ENCODE peak calls at places on chromosomes 5 and 9, in ten cellular contexts. One of them, this sample, is unnamed. For H3K27me3 and H3K36me3, the result is how much of the 10 kb centered on the place peaks cover.

GRCh38 chr9:29830815-29831214 is 2257.5 kb upstream of the C9orf72 start:
- DNase-seq in uterus: no peak
- DNase-seq in suprapubic skin: no peak
- DNase-seq in HCT116: peak
- DNase-seq in esophagus squamous epithelium: no peak
- DNase-seq in GM06990: no peak
- DNase-seq in Peyer's patch: no peak
- DNase-seq in stomach: no peak
- DNase-seq in left ventricle myocardium inferior: no peak
- DNase-seq in keratinocyte: no peak
- DNase-seq in this sample: no peak

GRCh38 chr9:35338561-35339274 is 151.2 kb upstream of the RUSC2 start:
- DNase-seq in uterus: no peak
- DNase-seq in suprapubic skin: no peak
- DNase-seq in HCT116: no peak
- DNase-seq in esophagus squamous epithelium: no peak
- DNase-seq in GM06990: no peak
- DNase-seq in Peyer's patch: no peak
- DNase-seq in stomach: peak
- DNase-seq in left ventricle myocardium inferior: no peak
- DNase-seq in keratinocyte: no peak
- DNase-seq in this sample: no peak

GRCh38 chr5:77326986-77327734 is 116.7 kb downstream of the PDE8B start:
- DNase-seq in uterus: no peak
- DNase-seq in suprapubic skin: no peak
- DNase-seq in HCT116: no peak
- DNase-seq in esophagus squamous epithelium: no peak
- DNase-seq in GM06990: no peak
- DNase-seq in Peyer's patch: no peak
- DNase-seq in stomach: no peak
- DNase-seq in left ventricle myocardium inferior: no peak
- DNase-seq in keratinocyte: no peak
- DNase-seq in this sample: no peak

GRCh38 chr9:134503301-134504105 is 138.1 kb upstream of the COL5A1 start:
- DNase-seq in uterus: no peak
- DNase-seq in suprapubic skin: no peak
- DNase-seq in HCT116: no peak
- DNase-seq in esophagus squamous epithelium: no peak
- DNase-seq in GM06990: no peak
- DNase-seq in Peyer's patch: no peak
- DNase-seq in stomach: no peak
- DNase-seq in left ventricle myocardium inferior: peak
- DNase-seq in keratinocyte: no peak
- DNase-seq in this sample: no peak

GRCh38 chr9:89854715-89855475 is 250.1 kb downstream of the GADD45G start:
- DNase-seq in uterus: peak
- DNase-seq in suprapubic skin: no peak
- DNase-seq in HCT116: no peak
- DNase-seq in esophagus squamous epithelium: no peak
- DNase-seq in GM06990: no peak
- DNase-seq in Peyer's patch: peak
- DNase-seq in stomach: no peak
- DNase-seq in left ventricle myocardium inferior: no peak
- DNase-seq in keratinocyte: no peak
- DNase-seq in this sample: no peak

GRCh38 chr5:136080483-136081180 is 51.8 kb downstream of the TGFBI start:
- DNase-seq in uterus: peak
- DNase-seq in suprapubic skin: peak
- DNase-seq in HCT116: peak
- DNase-seq in esophagus squamous epithelium: peak
- DNase-seq in GM06990: peak
- DNase-seq in Peyer's patch: peak
- DNase-seq in stomach: peak
- DNase-seq in left ventricle myocardium inferior: peak
- DNase-seq in keratinocyte: peak
- DNase-seq in this sample: peak

GRCh38 chr5:44160443-44160842 is 228.8 kb downstream of the FGF10 start:
- DNase-seq in uterus: no peak
- DNase-seq in suprapubic skin: no peak
- DNase-seq in HCT116: no peak
- DNase-seq in esophagus squamous epithelium: no peak
- DNase-seq in GM06990: no peak
- DNase-seq in Peyer's patch: no peak
- DNase-seq in stomach: no peak
- DNase-seq in left ventricle myocardium inferior: no peak
- DNase-seq in keratinocyte: no peak
- DNase-seq in this sample: no peak

GRCh38 chr9:97758334-97758916 is 61.3 kb upstream of the XPA start:
- DNase-seq in uterus: no peak
- DNase-seq in suprapubic skin: no peak
- DNase-seq in HCT116: no peak
- DNase-seq in esophagus squamous epithelium: no peak
- DNase-seq in GM06990: no peak
- DNase-seq in Peyer's patch: no peak
- DNase-seq in stomach: no peak
- DNase-seq in left ventricle myocardium inferior: no peak
- DNase-seq in keratinocyte: no peak
- DNase-seq in this sample: no peak

GRCh38 chr9:133003071-133003461 is 24.6 kb downstream of the GFI1B start:
- DNase-seq in uterus: no peak
- DNase-seq in suprapubic skin: no peak
- DNase-seq in HCT116: no peak
- DNase-seq in esophagus squamous epithelium: no peak
- DNase-seq in GM06990: no peak
- DNase-seq in Peyer's patch: no peak
- DNase-seq in stomach: no peak
- DNase-seq in left ventricle myocardium inferior: no peak
- DNase-seq in keratinocyte: no peak
- DNase-seq in this sample: no peak

GRCh38 chr9:133004091-133005072 is 25.9 kb downstream of the GFI1B start:
- DNase-seq in uterus: no peak
- DNase-seq in suprapubic skin: no peak
- DNase-seq in HCT116: no peak
- DNase-seq in esophagus squamous epithelium: no peak
- DNase-seq in GM06990: no peak
- DNase-seq in Peyer's patch: no peak
- DNase-seq in stomach: no peak
- DNase-seq in left ventricle myocardium inferior: no peak
- DNase-seq in keratinocyte: no peak
- DNase-seq in this sample: no peak

GRCh38 chr9:133003671-133004090 is 25.2 kb downstream of the GFI1B start:
- DNase-seq in uterus: no peak
- DNase-seq in suprapubic skin: no peak
- DNase-seq in HCT116: no peak
- DNase-seq in esophagus squamous epithelium: no peak
- DNase-seq in GM06990: no peak
- DNase-seq in Peyer's patch: no peak
- DNase-seq in stomach: no peak
- DNase-seq in left ventricle myocardium inferior: no peak
- DNase-seq in keratinocyte: no peak
- DNase-seq in this sample: no peak

GRCh38 chr9:133000842-133001241 is 22.3 kb downstream of the GFI1B start:
- DNase-seq in uterus: no peak
- DNase-seq in suprapubic skin: no peak
- DNase-seq in HCT116: no peak
- DNase-seq in esophagus squamous epithelium: no peak
- DNase-seq in GM06990: no peak
- DNase-seq in Peyer's patch: no peak
- DNase-seq in stomach: no peak
- DNase-seq in left ventricle myocardium inferior: no peak
- DNase-seq in keratinocyte: no peak
- DNase-seq in this sample: no peak

DNA sequence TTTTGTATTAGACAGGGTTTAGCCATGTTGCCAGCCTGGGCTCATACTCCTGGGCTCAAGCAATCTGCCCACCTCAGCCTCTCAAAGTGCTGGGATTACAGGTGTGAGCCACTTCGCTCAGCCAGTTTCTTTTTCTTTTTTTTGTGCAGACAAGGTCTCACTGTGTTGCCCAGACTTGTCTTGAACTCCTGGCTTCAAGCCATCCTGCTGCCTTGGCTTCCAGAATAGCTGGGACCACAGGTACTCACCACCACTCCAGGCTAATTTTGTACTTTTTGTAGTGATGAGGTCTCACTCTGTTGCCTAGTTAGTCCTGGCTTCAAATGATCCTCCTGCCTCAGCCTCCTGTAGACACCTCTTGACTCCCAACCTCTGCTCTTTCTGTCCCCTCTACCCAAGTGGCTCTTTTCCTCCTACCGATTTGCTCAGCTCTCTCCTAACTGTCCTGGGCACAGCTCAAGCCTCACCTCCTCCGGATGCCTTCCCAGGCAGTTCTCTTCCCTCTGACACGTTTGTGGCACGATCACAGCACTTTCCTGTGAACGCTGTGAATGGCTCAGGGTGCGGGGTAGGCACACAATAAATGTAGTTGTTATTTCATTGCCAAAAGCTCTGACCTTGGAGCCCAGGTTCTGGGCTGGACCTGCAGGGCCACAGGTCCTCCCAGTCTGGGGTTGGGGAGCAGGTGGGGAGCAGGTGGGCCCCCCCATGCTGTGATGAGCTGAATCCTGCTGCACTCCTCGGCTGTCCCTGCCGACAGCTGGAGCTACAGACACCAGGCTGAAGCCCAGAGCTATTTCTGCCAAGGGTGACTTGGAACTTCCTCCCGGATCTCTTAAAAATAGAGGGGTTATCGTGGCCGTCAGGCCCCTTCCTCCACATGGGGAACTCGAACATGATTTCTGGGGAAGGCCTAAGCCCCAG is 23.9 kb downstream of the GFI1B start:
- DNase-seq in uterus: no peak
- DNase-seq in suprapubic skin: no peak
- DNase-seq in HCT116: no peak
- DNase-seq in esophagus squamous epithelium: no peak
- DNase-seq in GM06990: no peak
- DNase-seq in Peyer's patch: no peak
- DNase-seq in stomach: no peak
- DNase-seq in left ventricle myocardium inferior: no peak
- DNase-seq in keratinocyte: no peak
- DNase-seq in this sample: no peak
- H3K27me3 ChIP-seq in uterus: under half
- H3K27me3 ChIP-seq in suprapubic skin: under half
- H3K27me3 ChIP-seq in HCT116: under half
- H3K27me3 ChIP-seq in esophagus squamous epithelium: under half
- H3K27me3 ChIP-seq in GM06990: under half
- H3K27me3 ChIP-seq in Peyer's patch: under half
- H3K27me3 ChIP-seq in stomach: under half
- H3K27me3 ChIP-seq in left ventricle myocardium inferior: half or more
- H3K27me3 ChIP-seq in keratinocyte: under half
- H3K27me3 ChIP-seq in this sample: under half

GRCh38 chr9:137218754-137219271 is 3.2 kb downstream of the RNF208 start:
- DNase-seq in uterus: no peak
- DNase-seq in suprapubic skin: no peak
- DNase-seq in HCT116: no peak
- DNase-seq in esophagus squamous epithelium: no peak
- DNase-seq in GM06990: no peak
- DNase-seq in Peyer's patch: no peak
- DNase-seq in stomach: peak
- DNase-seq in left ventricle myocardium inferior: no peak
- DNase-seq in keratinocyte: no peak
- DNase-seq in this sample: peak

GRCh38 chr9:137218212-137218753 is 3.8 kb downstream of the RNF208 start:
- DNase-seq in uterus: no peak
- DNase-seq in suprapubic skin: no peak
- DNase-seq in HCT116: no peak
- DNase-seq in esophagus squamous epithelium: no peak
- DNase-seq in GM06990: no peak
- DNase-seq in Peyer's patch: no peak
- DNase-seq in stomach: no peak
- DNase-seq in left ventricle myocardium inferior: no peak
- DNase-seq in keratinocyte: no peak
- DNase-seq in this sample: no peak

GRCh38 chr9:137216188-137216965 is 5.7 kb downstream of the RNF208 start:
- DNase-seq in uterus: no peak
- DNase-seq in suprapubic skin: no peak
- DNase-seq in HCT116: no peak
- DNase-seq in esophagus squamous epithelium: no peak
- DNase-seq in GM06990: no peak
- DNase-seq in Peyer's patch: no peak
- DNase-seq in stomach: no peak
- DNase-seq in left ventricle myocardium inferior: no peak
- DNase-seq in keratinocyte: no peak
- DNase-seq in this sample: no peak

GRCh38 chr9:137215196-137215986 is 6.6 kb downstream of the RNF208 start:
- DNase-seq in uterus: no peak
- DNase-seq in suprapubic skin: no peak
- DNase-seq in HCT116: no peak
- DNase-seq in esophagus squamous epithelium: no peak
- DNase-seq in GM06990: no peak
- DNase-seq in Peyer's patch: no peak
- DNase-seq in stomach: no peak
- DNase-seq in left ventricle myocardium inferior: no peak
- DNase-seq in keratinocyte: no peak
- DNase-seq in this sample: no peak

DNA sequence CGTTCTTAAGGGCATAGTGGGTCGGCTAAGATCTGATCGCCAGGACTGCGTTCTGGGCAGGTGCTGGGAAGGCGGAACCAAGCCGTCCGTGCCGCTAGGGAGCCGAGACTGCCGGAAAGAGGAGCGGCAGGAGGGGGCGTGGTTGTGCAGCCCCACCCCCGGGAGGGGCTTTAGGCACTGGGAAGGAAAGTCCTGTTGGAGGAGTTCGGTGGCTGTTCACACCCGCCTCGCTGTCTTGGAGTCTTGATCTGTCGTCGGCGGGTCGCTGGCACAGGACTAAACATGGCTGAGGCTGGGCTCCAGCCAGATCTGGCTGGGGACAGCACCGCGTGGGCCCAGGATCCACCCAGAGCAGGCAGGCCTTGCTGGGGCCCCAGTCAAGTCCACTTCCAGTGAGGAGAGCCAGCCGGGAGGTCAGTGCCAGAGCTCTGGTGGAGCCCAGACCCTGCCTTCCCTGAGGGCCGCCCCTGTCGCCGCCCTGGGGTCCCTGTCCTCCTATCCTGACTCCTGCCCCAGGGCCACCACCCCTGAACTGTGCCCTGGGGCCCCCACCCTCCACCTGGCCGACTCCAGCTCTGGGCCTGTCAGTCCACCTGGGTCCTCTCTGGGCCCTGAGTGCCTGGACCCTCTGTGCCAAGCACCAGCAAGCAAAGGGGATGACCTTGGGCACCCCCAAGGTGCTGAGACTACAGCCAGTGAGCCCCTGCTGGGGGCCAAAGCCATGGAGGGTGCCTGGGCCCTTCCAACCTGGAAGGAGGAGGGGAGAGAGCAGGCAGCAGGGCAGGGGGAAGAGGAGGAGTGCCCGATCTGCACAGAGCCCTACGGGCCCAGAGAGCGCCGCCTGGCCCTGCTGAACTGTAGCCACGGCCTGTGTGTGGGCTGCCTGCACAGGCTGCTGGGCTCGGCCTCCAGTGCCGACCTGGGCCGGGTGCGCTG is 4.5 kb downstream of the RNF208 start:
- DNase-seq in uterus: peak
- DNase-seq in suprapubic skin: peak
- DNase-seq in HCT116: peak
- DNase-seq in esophagus squamous epithelium: no peak
- DNase-seq in GM06990: no peak
- DNase-seq in Peyer's patch: no peak
- DNase-seq in stomach: peak
- DNase-seq in left ventricle myocardium inferior: peak
- DNase-seq in keratinocyte: no peak
- DNase-seq in this sample: no peak
- H3K36me3 ChIP-seq in uterus: under half
- H3K36me3 ChIP-seq in suprapubic skin: under half
- H3K36me3 ChIP-seq in HCT116: under half
- H3K36me3 ChIP-seq in esophagus squamous epithelium: under half
- H3K36me3 ChIP-seq in GM06990: under half
- H3K36me3 ChIP-seq in Peyer's patch: under half
- H3K36me3 ChIP-seq in stomach: under half
- H3K36me3 ChIP-seq in left ventricle myocardium inferior: under half
- H3K36me3 ChIP-seq in keratinocyte: under half
- H3K36me3 ChIP-seq in this sample: under half

DNA sequence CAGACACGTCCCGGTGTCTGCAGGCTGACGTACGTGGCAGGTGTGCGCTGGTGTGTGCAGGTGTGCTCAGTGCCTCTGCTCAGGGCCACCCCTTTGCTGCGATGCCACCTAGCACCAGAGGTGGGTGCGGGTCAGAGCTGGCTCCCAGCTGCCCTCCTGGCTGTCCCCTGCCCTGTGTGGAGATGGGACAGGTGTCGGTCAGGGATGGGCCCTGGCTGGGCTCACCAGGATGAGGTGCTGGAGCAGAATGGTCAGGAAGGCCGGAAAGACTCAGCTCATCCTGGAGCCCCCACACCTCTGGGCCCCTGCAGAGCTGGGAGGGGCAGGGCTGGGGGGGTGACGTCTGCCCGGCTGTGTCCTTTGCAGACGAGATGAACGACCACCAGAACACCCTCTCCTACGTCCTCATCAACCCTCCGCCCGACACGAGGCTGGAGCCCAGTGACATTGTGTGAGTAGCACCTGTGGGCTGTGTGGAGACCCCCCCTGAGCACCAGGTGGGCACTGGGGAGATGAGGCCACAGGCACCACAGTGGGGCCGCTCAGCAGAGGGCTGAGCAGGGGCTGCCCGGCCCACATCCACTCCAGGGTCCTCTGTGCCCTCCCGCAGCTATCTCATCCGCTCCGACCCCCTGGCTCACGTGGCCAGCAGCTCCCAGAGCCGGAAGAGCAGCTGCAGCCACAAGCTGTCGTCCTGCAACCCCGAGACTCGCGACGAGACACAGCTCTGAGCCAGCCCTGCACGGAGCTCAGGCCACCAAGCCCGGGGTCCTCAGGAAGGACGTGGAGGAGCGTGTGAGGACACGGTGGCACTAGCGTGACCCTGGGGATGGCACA is 89.7 kb downstream of the KCNT1 start:
- DNase-seq in uterus: no peak
- DNase-seq in suprapubic skin: no peak
- DNase-seq in HCT116: no peak
- DNase-seq in esophagus squamous epithelium: no peak
- DNase-seq in GM06990: no peak
- DNase-seq in Peyer's patch: no peak
- DNase-seq in stomach: no peak
- DNase-seq in left ventricle myocardium inferior: no peak
- DNase-seq in keratinocyte: no peak
- DNase-seq in this sample: no peak
- H3K27me3 ChIP-seq in uterus: under half
- H3K27me3 ChIP-seq in suprapubic skin: under half
- H3K27me3 ChIP-seq in HCT116: under half
- H3K27me3 ChIP-seq in esophagus squamous epithelium: under half
- H3K27me3 ChIP-seq in GM06990: under half
- H3K27me3 ChIP-seq in Peyer's patch: under half
- H3K27me3 ChIP-seq in stomach: under half
- H3K27me3 ChIP-seq in left ventricle myocardium inferior: half or more
- H3K27me3 ChIP-seq in keratinocyte: under half
- H3K27me3 ChIP-seq in this sample: under half

DNA sequence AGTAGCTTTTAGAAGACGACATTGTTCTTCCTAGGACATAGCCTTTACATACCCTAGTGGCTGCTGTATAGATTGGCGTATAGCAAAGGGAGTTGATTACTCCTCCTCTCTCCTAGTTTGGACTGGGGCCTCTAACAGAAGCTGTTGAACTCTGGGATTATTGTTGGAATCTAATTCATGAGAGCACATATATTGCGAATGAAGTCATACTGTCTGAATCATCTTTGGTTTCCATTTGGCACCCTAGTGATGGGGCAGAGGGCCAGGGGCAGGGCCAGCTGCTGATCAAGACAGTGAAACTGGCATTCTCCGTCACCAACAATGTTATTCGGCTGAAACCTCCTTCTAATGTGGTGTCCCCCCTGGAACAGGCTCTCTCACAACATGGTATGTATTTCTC is 40.3 kb downstream of the NUP188 start:
- DNase-seq in uterus: no peak
- DNase-seq in suprapubic skin: no peak
- DNase-seq in HCT116: no peak
- DNase-seq in esophagus squamous epithelium: no peak
- DNase-seq in GM06990: no peak
- DNase-seq in Peyer's patch: no peak
- DNase-seq in stomach: no peak
- DNase-seq in left ventricle myocardium inferior: no peak
- DNase-seq in keratinocyte: peak
- DNase-seq in this sample: peak
- H3K36me3 ChIP-seq in uterus: under half
- H3K36me3 ChIP-seq in suprapubic skin: half or more
- H3K36me3 ChIP-seq in HCT116: half or more
- H3K36me3 ChIP-seq in esophagus squamous epithelium: half or more
- H3K36me3 ChIP-seq in GM06990: under half
- H3K36me3 ChIP-seq in Peyer's patch: under half
- H3K36me3 ChIP-seq in stomach: half or more
- H3K36me3 ChIP-seq in left ventricle myocardium inferior: half or more
- H3K36me3 ChIP-seq in keratinocyte: under half
- H3K36me3 ChIP-seq in this sample: half or more